ENCODE peak calls at places on chromosomes 11 and 22, in five cellular contexts. H is aorta; R is ovary; X is endodermal cell; W is naive thymus-derived CD4-positive, alpha-beta T cell. Y is an unnamed sample. For H3K4me1, the result is how much of the 10 kb centered on the place peaks cover.

GRCh38 chr11:8693010-8693551 is 10.5 kb downstream of the RPL27A start:
- DNase-seq in H (no peak), R (no peak), X (no peak), W (no peak), Y (peak)

GRCh38 chr22:39174498-39175120 is 22.1 kb upstream of the CBX7 start:
- DNase-seq in H (peak), R (peak), X (peak), W (peak), Y (peak)

GRCh38 chr11:119743041-119743440 is 14.0 kb upstream of the NECTIN1 start:
- DNase-seq in H (no peak), R (no peak), X (no peak), W (no peak), Y (no peak)

GRCh38 chr11:72225411-72225951 is 914 bp downstream of the INPPL1 start:
- DNase-seq in H (no peak), R (peak), X (peak), W (peak), Y (no peak)

GRCh38 chr11:88208742-88209141 is 33.5 kb upstream of the RAB38 start:
- DNase-seq in H (no peak), R (no peak), X (no peak), W (no peak), Y (no peak)

GRCh38 chr22:20920881-20921203 is 3.6 kb downstream of the CRKL start:
- DNase-seq in H (no peak), R (no peak), X (no peak), W (no peak), Y (no peak)

GRCh38 chr11:130340671-130341319 is 26.1 kb upstream of the ZBTB44 start:
- DNase-seq in H (no peak), R (no peak), X (no peak), W (no peak), Y (no peak)

GRCh38 chr11:125075242-125075625 is 12.1 kb downstream of the SLC37A2 start:
- DNase-seq in H (no peak), R (no peak), X (no peak), W (no peak), Y (no peak)

GRCh38 chr11:133966924-133967598 is 10.3 kb upstream of the IGSF9B start:
- DNase-seq in H (no peak), R (peak), X (peak), W (peak), Y (no peak)

GRCh38 chr11:64017950-64018224 is 17.8 kb upstream of the FLRT1 start:
- DNase-seq in H (no peak), R (no peak), X (no peak), W (no peak), Y (no peak)
- H3K27ac ChIP-seq in H (no peak), R (no peak), X (no peak), W (no peak), Y (no peak)

GRCh38 chr11:128789497-128790080 is 77.5 kb downstream of the KCNJ1 start:
- DNase-seq in H (no peak), R (no peak), X (no peak), W (no peak), Y (no peak)
- H3K4me1 ChIP-seq in H (under half), R (under half), X (under half), W (under half), Y (under half)

DNA sequence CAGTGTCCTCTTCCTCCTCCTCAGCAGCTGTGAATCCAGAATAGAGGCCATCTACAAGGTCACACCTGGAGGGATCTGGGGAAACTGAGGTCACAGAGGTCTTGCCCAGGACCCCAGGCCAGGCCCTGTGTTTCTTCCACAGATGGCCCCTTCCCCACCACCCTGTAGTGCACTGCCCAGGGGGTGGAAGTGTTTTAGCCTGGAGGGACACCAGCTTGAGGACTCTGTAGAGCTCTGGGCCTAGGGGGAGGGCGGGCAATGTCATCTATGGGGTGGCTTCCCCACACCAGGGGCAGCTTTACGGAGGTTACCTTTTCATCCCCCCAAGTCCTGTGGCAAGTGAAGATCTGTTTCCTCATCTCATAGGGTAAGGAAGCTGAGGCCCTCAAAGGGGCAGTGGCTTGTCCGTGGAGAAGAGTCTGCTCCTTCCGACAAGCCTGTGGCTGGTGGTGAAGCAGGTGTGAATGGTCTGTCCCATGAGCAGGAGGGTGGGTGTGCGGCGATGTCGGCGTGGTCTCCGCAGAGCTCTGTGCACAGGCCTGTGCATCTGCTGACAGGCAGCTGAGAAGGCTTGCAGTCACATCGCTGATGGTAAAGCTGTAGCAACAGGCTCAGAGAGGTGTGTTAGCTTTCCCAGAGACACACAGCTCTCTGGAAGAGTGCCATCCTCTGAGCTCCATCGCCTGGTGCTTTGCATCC is 74.1 kb upstream of the WNT7B start:
- DNase-seq in H (peak), R (peak), X (peak), W (no peak), Y (peak)
- H3K27ac ChIP-seq in H (peak), R (peak), X (no peak), W (peak), Y (peak)

GRCh38 chr11:61768376-61769076 is 16.1 kb downstream of the MYRF start:
- DNase-seq in H (no peak), R (no peak), X (no peak), W (no peak), Y (no peak)
- H3K4me1 ChIP-seq in H (under half), R (under half), X (under half), W (under half), Y (under half)